ENCODE peak calls at places on chromosomes 13 and 19, in ten cellular contexts. B is uterus, C is HFF-Myc, S is brain microvascular endothelial cell, O is heart left ventricle, K is retinal pigment epithelial cell, G is Peyer's patch, P is PC-3, E is choroid plexus epithelial cell, Z is fibroblast of pulmonary artery. T is an unnamed sample.
A peak's percentile ranks its signal among the peaks of the same experiment; 100 is the strongest.

GRCh38 chr13:114008964-114009589 is 35.2 kb upstream of the C13orf46 start:
- DNase-seq in B (no peak), C (no peak), S (no peak), O (peak; percentile 33), K (no peak), G (no peak), P (no peak), E (no peak), Z (no peak), T (no peak)

GRCh38 chr19:45179063-45179847 is 671 bp downstream of the BLOC1S3 start:
- DNase-seq in B (peak; percentile 38), C (no peak), S (no peak), O (peak; percentile 76), K (no peak), G (no peak), P (peak; percentile 30), E (peak; percentile 33), Z (peak; percentile 33), T (no peak)

GRCh38 chr13:107585466-107585865 is 629.9 kb downstream of the LIG4 start:
- DNase-seq in B (no peak), C (no peak), S (no peak), O (no peak), K (no peak), G (no peak), P (no peak), E (peak; percentile 23), Z (peak; percentile 14), T (no peak)

GRCh38 chr13:80712026-80712425 is 371.1 kb upstream of the SPRY2 start:
- DNase-seq in B (no peak), C (no peak), S (no peak), O (no peak), K (no peak), G (no peak), P (no peak), E (peak; percentile 11), Z (peak; percentile 38), T (no peak)

GRCh38 chr13:102697929-102698648 is 3.2 kb upstream of the METTL21C start:
- DNase-seq in B (no peak), C (no peak), S (peak; percentile 53), O (no peak), K (no peak), G (no peak), P (no peak), E (peak; percentile 43), Z (no peak), T (no peak)

GRCh38 chr13:77969299-77969698 is 50.7 kb upstream of the EDNRB start:
- DNase-seq in B (no peak), C (no peak), S (no peak), O (no peak), K (no peak), G (no peak), P (no peak), E (no peak), Z (no peak), T (no peak)

GRCh38 chr13:98050041-98050466 is 92.8 kb upstream of the FARP1 start:
- DNase-seq in B (no peak), C (no peak), S (peak; percentile 63), O (no peak), K (no peak), G (no peak), P (peak; percentile 59), E (no peak), Z (peak; percentile 17), T (no peak)

GRCh38 chr13:113533441-113533840 is 42.9 kb upstream of the DCUN1D2 start:
- DNase-seq in B (no peak), C (no peak), S (no peak), O (no peak), K (no peak), G (no peak), P (no peak), E (no peak), Z (no peak), T (no peak)

GRCh38 chr13:77479326-77479725 is 56.2 kb upstream of the SCEL start:
- DNase-seq in B (no peak), C (no peak), S (no peak), O (no peak), K (no peak), G (no peak), P (no peak), E (no peak), Z (no peak), T (no peak)

GRCh38 chr13:37870895-37871550 is 1.5 kb upstream of the TRPC4 start:
- DNase-seq in B (no peak), C (peak; percentile 33), S (peak; percentile 61), O (no peak), K (peak; percentile 46), G (no peak), P (peak; percentile 12), E (peak; percentile 88), Z (peak; percentile 77), T (no peak)

GRCh38 chr13:107941345-107942029 is 273.8 kb downstream of the LIG4 start:
- DNase-seq in B (no peak), C (no peak), S (no peak), O (no peak), K (no peak), G (no peak), P (peak; percentile 46), E (no peak), Z (no peak), T (no peak)

GRCh38 chr13:97978661-97979450 is 25.4 kb downstream of the IPO5 start:
- DNase-seq in B (no peak), C (no peak), S (no peak), O (no peak), K (no peak), G (no peak), P (peak; percentile 44), E (no peak), Z (peak; percentile 32), T (no peak)

GRCh38 chr13:35716186-35716585 is 239.7 kb upstream of the MAB21L1 start:
- DNase-seq in B (no peak), C (no peak), S (no peak), O (no peak), K (no peak), G (no peak), P (peak; percentile 74), E (peak; percentile 37), Z (peak; percentile 35), T (no peak)

GRCh38 chr13:44676534-44676933 is 100.4 kb upstream of the TSC22D1 start:
- DNase-seq in B (no peak), C (no peak), S (no peak), O (no peak), K (no peak), G (no peak), P (no peak), E (no peak), Z (no peak), T (no peak)

DNA sequence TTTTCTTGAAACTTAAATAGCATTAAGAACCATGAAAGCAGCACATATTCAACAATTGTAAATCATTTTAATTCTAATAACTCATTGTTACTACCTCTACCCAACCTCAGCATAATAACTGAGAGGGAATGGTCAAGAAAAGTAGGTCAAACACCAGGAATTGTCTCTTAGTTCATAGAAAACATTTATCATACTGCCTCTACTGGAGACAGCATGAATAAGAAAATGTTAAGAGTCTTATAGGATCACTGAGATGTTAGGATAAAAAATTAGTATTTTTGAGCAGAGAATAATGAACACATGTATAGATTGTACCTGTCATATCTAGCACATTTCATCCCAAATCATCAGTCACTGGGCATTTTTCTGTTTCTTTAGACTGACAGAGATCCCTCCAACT is 515.3 kb downstream of the PCDH9 start:
- DNase-seq in B (no peak), C (no peak), S (no peak), O (no peak), K (no peak), G (no peak), P (peak; percentile 18), E (peak; percentile 24), Z (no peak), T (no peak)
- TF ChIP-seq CTCF in B (no peak), C (no peak), S (no peak), O (no peak), K (peak; percentile 23), G (no peak), P (peak; percentile 48), E (peak; percentile 42), Z (peak; percentile 28), T (no peak)

DNA sequence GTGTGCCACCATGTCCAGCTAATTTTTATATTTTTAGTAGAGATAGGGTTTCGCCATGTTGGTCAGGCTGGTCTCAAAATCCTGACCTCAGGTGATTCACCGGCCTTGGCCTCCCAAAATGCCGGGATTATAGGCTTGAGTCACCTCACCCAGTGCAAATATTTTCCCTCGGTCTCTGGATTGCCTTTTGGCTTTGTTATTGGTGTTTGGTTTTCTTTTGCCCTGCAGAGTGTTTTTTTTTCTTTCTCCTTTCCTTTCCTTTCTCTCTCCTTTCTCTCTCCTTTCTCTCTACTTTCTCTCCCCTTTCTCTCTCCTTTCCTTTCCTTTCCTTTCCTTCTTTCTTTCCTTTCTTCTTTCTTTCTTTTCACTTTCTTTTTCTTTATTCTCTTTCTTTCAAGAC is 33.2 kb downstream of the KDM4B start:
- DNase-seq in B (no peak), C (peak; percentile 27), S (peak; percentile 61), O (no peak), K (no peak), G (no peak), P (peak; percentile 96), E (peak; percentile 40), Z (peak; percentile 39), T (no peak)
- H3K4me3 ChIP-seq in B (no peak overlapping the region), C (no peak overlapping the region), S (no peak overlapping the region), O (no peak overlapping the region), K (no peak overlapping the region), G (no peak overlapping the region), P (peak overlapping the region; percentile 72), E (no peak overlapping the region), Z (no peak overlapping the region), T (no peak overlapping the region)

GRCh38 chr19:41543582-41543981 is 32.4 kb upstream of the CEACAM21 start:
- DNase-seq in B (no peak), C (no peak), S (no peak), O (no peak), K (no peak), G (no peak), P (no peak), E (no peak), Z (no peak), T (no peak)

GRCh38 chr19:41540041-41540695 is 35.8 kb upstream of the CEACAM21 start:
- DNase-seq in B (no peak), C (no peak), S (no peak), O (no peak), K (no peak), G (no peak), P (no peak), E (no peak), Z (no peak), T (no peak)

GRCh38 chr19:41545547-41545946 is 30.4 kb upstream of the CEACAM21 start:
- DNase-seq in B (no peak), C (no peak), S (no peak), O (no peak), K (no peak), G (peak; percentile 54), P (no peak), E (no peak), Z (no peak), T (no peak)

GRCh38 chr19:41542622-41543021 is 33.3 kb upstream of the CEACAM21 start:
- DNase-seq in B (no peak), C (no peak), S (no peak), O (no peak), K (no peak), G (no peak), P (no peak), E (no peak), Z (no peak), T (no peak)

GRCh38 chr19:41541990-41542584 is 33.9 kb upstream of the CEACAM21 start:
- DNase-seq in B (no peak), C (no peak), S (peak; percentile 24), O (peak; percentile 83), K (no peak), G (peak; percentile 81), P (peak; percentile 59), E (peak; percentile 31), Z (peak; percentile 49), T (peak; percentile 68)
- TF ChIP-seq CTCF in B (peak; percentile 33), C (peak; percentile 81), S (peak; percentile 67), O (peak; percentile 48), K (peak; percentile 54), G (peak; percentile 77), P (peak; percentile 52), E (peak; percentile 54), Z (peak; percentile 57), T (peak; percentile 27)

GRCh38 chr13:45683701-45684100 is 18.4 kb upstream of the CBY2 start:
- DNase-seq in B (no peak), C (no peak), S (no peak), O (no peak), K (no peak), G (no peak), P (no peak), E (no peak), Z (no peak), T (no peak)
- H3K4me3 ChIP-seq in B (no peak overlapping the region), C (no peak overlapping the region), S (no peak overlapping the region), O (no peak overlapping the region), K (no peak overlapping the region), G (no peak overlapping the region), P (no peak overlapping the region), E (no peak overlapping the region), Z (no peak overlapping the region), T (no peak overlapping the region)